ENCODE peak calls at places on chromosomes 16 and 17, in eight cellular contexts. F, D, R, Q, P, T, C and J are unnamed samples.

GRCh38 chr17:41725134-41725533 is 9.3 kb downstream of the HAP1 start:
- DNase-seq in F (no peak), D (no peak), R (no peak), Q (no peak), P (no peak), T (no peak), C (no peak), J (no peak)

GRCh38 chr16:47779201-47780016 is 318.3 kb downstream of the PHKB start:
- DNase-seq in F (no peak), D (no peak), R (peak), Q (peak), P (peak), T (no peak), C (no peak), J (peak)

GRCh38 chr17:82876602-82877391 is 37.0 kb upstream of the ZNF750 start:
- DNase-seq in F (no peak), D (peak), R (no peak), Q (peak), P (peak), T (peak), C (no peak), J (peak)

GRCh38 chr17:78818932-78819331 is 21.7 kb downstream of the USP36 start:
- DNase-seq in F (peak), D (no peak), R (no peak), Q (no peak), P (peak), T (no peak), C (no peak), J (no peak)

GRCh38 chr16:53945996-53946395 is 242.0 kb downstream of the FTO start:
- DNase-seq in F (no peak), D (no peak), R (peak), Q (no peak), P (peak), T (no peak), C (no peak), J (peak)

GRCh38 chr16:28935924-28936783 is 4.4 kb downstream of the CD19 start:
- DNase-seq in F (peak), D (peak), R (peak), Q (peak), P (peak), T (peak), C (peak), J (peak)

GRCh38 chr17:5011928-5012327 is 14.2 kb downstream of the KIF1C start:
- DNase-seq in F (no peak), D (no peak), R (peak), Q (no peak), P (peak), T (no peak), C (no peak), J (peak)

GRCh38 chr17:57675988-57676387 is 69.1 kb downstream of the CCDC182 start:
- DNase-seq in F (no peak), D (no peak), R (no peak), Q (peak), P (no peak), T (no peak), C (no peak), J (no peak)

GRCh38 chr17:57251211-57251787 is 5.0 kb upstream of the MSI2 start:
- DNase-seq in F (no peak), D (no peak), R (no peak), Q (no peak), P (no peak), T (no peak), C (no peak), J (no peak)

GRCh38 chr17:45867702-45868101 is 23.0 kb downstream of the SPPL2C start:
- DNase-seq in F (no peak), D (no peak), R (no peak), Q (peak), P (no peak), T (peak), C (no peak), J (peak)

GRCh38 chr16:67652578-67653130 is 7.4 kb downstream of the ACD start:
- DNase-seq in F (no peak), D (no peak), R (no peak), Q (peak), P (peak), T (peak), C (no peak), J (peak)

GRCh38 chr17:40827746-40828453 is 5.5 kb upstream of the KRT10 start:
- DNase-seq in F (no peak), D (peak), R (no peak), Q (peak), P (peak), T (peak), C (no peak), J (peak)

GRCh38 chr17:67707442-67707841 is 10.3 kb upstream of the NOL11 start:
- DNase-seq in F (no peak), D (no peak), R (no peak), Q (no peak), P (no peak), T (no peak), C (no peak), J (no peak)

GRCh38 chr16:52825882-52826281 is 226.8 kb downstream of the CHD9NB start:
- DNase-seq in F (no peak), D (no peak), R (no peak), Q (no peak), P (no peak), T (no peak), C (peak), J (no peak)

GRCh38 chr16:57711-58110 is 4.1 kb downstream of the SNRNP25 start:
- DNase-seq in F (no peak), D (no peak), R (no peak), Q (no peak), P (no peak), T (no peak), C (no peak), J (no peak)

GRCh38 chr17:9162275-9162985 is 141.1 kb downstream of the NTN1 start:
- DNase-seq in F (no peak), D (peak), R (no peak), Q (no peak), P (no peak), T (no peak), C (no peak), J (no peak)

GRCh38 chr16:19743816-19744159 is 25.7 kb downstream of the IQCK start:
- DNase-seq in F (no peak), D (no peak), R (no peak), Q (no peak), P (no peak), T (no peak), C (no peak), J (no peak)

GRCh38 chr17:42361781-42362186 is 26.5 kb downstream of the STAT3 start:
- DNase-seq in F (peak), D (no peak), R (no peak), Q (peak), P (no peak), T (no peak), C (no peak), J (no peak)

GRCh38 chr16:14486520-14487303 is 143.3 kb downstream of the PARN start:
- DNase-seq in F (no peak), D (peak), R (peak), Q (peak), P (peak), T (peak), C (no peak), J (peak)

GRCh38 chr16:13864689-13865088 is 55.3 kb upstream of the ERCC4 start:
- DNase-seq in F (no peak), D (no peak), R (no peak), Q (no peak), P (no peak), T (no peak), C (no peak), J (no peak)

GRCh38 chr17:56886288-56886721 is 27.5 kb downstream of the TRIM25 start:
- DNase-seq in F (no peak), D (no peak), R (no peak), Q (no peak), P (no peak), T (no peak), C (no peak), J (no peak)

GRCh38 chr16:80084614-80085013 is 456.2 kb upstream of the DYNLRB2 start:
- DNase-seq in F (no peak), D (peak), R (no peak), Q (peak), P (peak), T (peak), C (no peak), J (peak)

GRCh38 chr16:287298-287811 is 4.4 kb downstream of the PDIA2 start:
- DNase-seq in F (no peak), D (no peak), R (peak), Q (no peak), P (no peak), T (no peak), C (peak), J (no peak)

GRCh38 chr17:20073056-20073979 is 64.2 kb downstream of the SPECC1 start:
- DNase-seq in F (peak), D (peak), R (peak), Q (peak), P (peak), T (no peak), C (no peak), J (peak)

GRCh38 chr17:82228278-82228841 is 482 bp upstream of the SLC16A3 start:
- DNase-seq in F (no peak), D (no peak), R (no peak), Q (no peak), P (peak), T (no peak), C (no peak), J (no peak)

GRCh38 chr16:80418772-80419355 is 121.9 kb upstream of the DYNLRB2 start:
- DNase-seq in F (no peak), D (no peak), R (no peak), Q (no peak), P (no peak), T (no peak), C (no peak), J (no peak)